ENCODE peak calls at places on chromosomes 2 and 18, in five cellular contexts. A is stimulated activated CD4-positive, alpha-beta T cell treated with anti-CD3 and anti-CD28 coated beads, Interleukin-1b, Interleukin-23, amount 100 ng/mL, for 24 hours; I is caudate nucleus; F is OCI-LY7; T is ecto neural progenitor cell. C is an unnamed sample.

GRCh38 chr18:11872479-11873136 is 21.4 kb downstream of the CHMP1B start:
- DNase-seq in A (no peak), I (no peak), F (peak), T (no peak), C (no peak)

GRCh38 chr2:239584986-239585385 is 184.2 kb upstream of the HDAC4 start:
- DNase-seq in A (no peak), I (no peak), F (no peak), T (no peak), C (no peak)

GRCh38 chr2:241271641-241272297 is 43.7 kb downstream of the HDLBP start:
- DNase-seq in A (peak), I (peak), F (no peak), T (peak), C (peak)

GRCh38 chr2:229714080-229714735 is at the start of gene DNER:
- DNase-seq in A (peak), I (peak), F (peak), T (peak), C (peak)

GRCh38 chr2:204842731-204843490 is 297.6 kb downstream of the PARD3B start:
- DNase-seq in A (peak), I (peak), F (no peak), T (no peak), C (no peak)

GRCh38 chr2:237500681-237501424 is 13.8 kb downstream of the MLPH start:
- DNase-seq in A (no peak), I (no peak), F (no peak), T (no peak), C (no peak)

GRCh38 chr18:76357585-76358265 is 137.3 kb downstream of the ZNF516 start:
- DNase-seq in A (no peak), I (no peak), F (no peak), T (peak), C (no peak)

GRCh38 chr18:36829362-36830140 is 624 bp downstream of the KIAA1328 start:
- DNase-seq in A (no peak), I (no peak), F (no peak), T (no peak), C (no peak)

GRCh38 chr2:222731183-222731582 is 59.7 kb downstream of the MOGAT1 start:
- DNase-seq in A (no peak), I (no peak), F (no peak), T (no peak), C (no peak)

GRCh38 chr2:149167941-149168340 is 129.4 kb downstream of the LYPD6B start:
- DNase-seq in A (no peak), I (no peak), F (no peak), T (no peak), C (no peak)

GRCh38 chr18:30730915-30731314 is 311.6 kb downstream of the DSC3 start:
- DNase-seq in A (no peak), I (no peak), F (no peak), T (peak), C (no peak)

GRCh38 chr2:134333646-134334189 is 79.8 kb downstream of the MGAT5 start:
- DNase-seq in A (no peak), I (no peak), F (no peak), T (no peak), C (no peak)

GRCh38 chr18:42196651-42197050 is 241.6 kb downstream of the PIK3C3 start:
- DNase-seq in A (no peak), I (no peak), F (no peak), T (no peak), C (no peak)

GRCh38 chr2:120596990-120597594 is 138.6 kb upstream of the GLI2 start:
- DNase-seq in A (no peak), I (no peak), F (no peak), T (no peak), C (no peak)

GRCh38 chr2:88737385-88737784 is 45.9 kb downstream of the RPIA start:
- DNase-seq in A (no peak), I (no peak), F (no peak), T (no peak), C (no peak)

GRCh38 chr2:133458280-133458679 is 110.0 kb downstream of the NCKAP5 start:
- DNase-seq in A (no peak), I (no peak), F (no peak), T (no peak), C (no peak)

GRCh38 chr18:55900380-55900779 is 312.4 kb upstream of the TCF4 start:
- DNase-seq in A (no peak), I (no peak), F (no peak), T (no peak), C (no peak)

GRCh38 chr2:12918138-12918840 is 201.6 kb downstream of the TRIB2 start:
- DNase-seq in A (no peak), I (no peak), F (no peak), T (no peak), C (no peak)

GRCh38 chr2:105052773-105053172 is 14.9 kb downstream of the MRPS9 start:
- DNase-seq in A (no peak), I (no peak), F (no peak), T (no peak), C (no peak)